ENCODE peak calls at places on chromosomes 1 and 21, in five cellular contexts. X is fibroblast of lung, M is ecto neural progenitor cell, Q is NCI-H1092 treated with DMSO at 0.1 percent for 48 hours, T is ovary. A is an unnamed sample.

GRCh38 chr1:17201201-17202021 is 3.5 kb upstream of the PADI1 start:
- DNase-seq in X (peak; percentile 27), Q (no peak), T (no peak), M (no peak), A (no peak)

GRCh38 chr1:77986810-77987209 is 7.9 kb upstream of the FUBP1 start:
- DNase-seq in T (no peak), Q (no peak), M (no peak), X (no peak), A (no peak)

GRCh38 chr1:89025928-89026327 is 3.3 kb upstream of the GBP3 start:
- DNase-seq in M (no peak), T (no peak), X (no peak), Q (no peak), A (no peak)

GRCh38 chr21:35252831-35253230 is 203.7 kb upstream of the RUNX1 start:
- DNase-seq in T (no peak), M (no peak), Q (no peak), X (peak; percentile 81), A (no peak)

GRCh38 chr1:211581521-211581920 is 2.6 kb upstream of the SLC30A1 start:
- DNase-seq in Q (no peak), T (no peak), X (peak; percentile 84), M (no peak), A (no peak)

GRCh38 chr1:231106347-231106746 is 55.5 kb upstream of the TRIM67 start:
- DNase-seq in Q (no peak), M (no peak), X (peak; percentile 90), T (no peak), A (peak; percentile 55)

GRCh38 chr1:206982216-206982615 is 12.0 kb upstream of the FCAMR start:
- DNase-seq in T (no peak), X (peak; percentile 13), Q (peak; percentile 64), M (peak; percentile 66), A (no peak)

GRCh38 chr1:30727796-30728195 is 4.4 kb upstream of the MATN1 start:
- DNase-seq in M (no peak), Q (no peak), X (peak; percentile 67), T (no peak), A (peak; percentile 18)

GRCh38 chr1:30345525-30346145 is 377.8 kb downstream of the MATN1 start:
- DNase-seq in T (no peak), M (peak; percentile 14), Q (peak; percentile 67), X (no peak), A (no peak)

GRCh38 chr1:150922519-150922975 is 3.6 kb upstream of the SETDB1 start:
- DNase-seq in T (peak; percentile 71), M (peak; percentile 62), X (peak; percentile 91), Q (peak; percentile 63), A (peak; percentile 67)

GRCh38 chr1:99659755-99660210 is 13.9 kb downstream of the PALMD start:
- DNase-seq in M (no peak), X (peak; percentile 45), T (no peak), Q (no peak), A (no peak)

GRCh38 chr1:28341591-28341990 is 12.8 kb downstream of the MED18 start:
- DNase-seq in Q (no peak), T (no peak), M (no peak), X (peak; percentile 58), A (no peak)

GRCh38 chr1:205983925-205984725 is 19.1 kb downstream of the RAB7B start:
- DNase-seq in X (peak; percentile 59), M (peak; percentile 72), Q (peak; percentile 30), T (peak; percentile 57), A (no peak)

GRCh38 chr1:228765543-228765942 is 30.3 kb downstream of the RHOU start:
- DNase-seq in T (no peak), X (no peak), Q (no peak), M (no peak), A (no peak)

GRCh38 chr1:8409107-8409506 is 91.2 kb downstream of the SLC45A1 start:
- DNase-seq in T (no peak), M (no peak), X (peak; percentile 69), Q (no peak), A (peak; percentile 53)

GRCh38 chr1:234212764-234213406 is 160.4 kb upstream of the COA6 start:
- DNase-seq in M (no peak), X (peak; percentile 55), T (no peak), Q (peak; percentile 76), A (peak; percentile 23)

GRCh38 chr1:2255420-2256369 is 27.6 kb downstream of the SKI start:
- DNase-seq in X (peak; percentile 73), Q (no peak), T (no peak), M (no peak), A (no peak)

GRCh38 chr21:44713130-44713529 is 1.8 kb upstream of the TSPEAR start:
- DNase-seq in Q (no peak), T (no peak), X (no peak), M (peak; percentile 32), A (no peak)

GRCh38 chr1:93638307-93638847 is 43.3 kb downstream of the BCAR3 start:
- DNase-seq in M (peak; percentile 12), X (peak; percentile 65), Q (no peak), T (no peak), A (no peak)

GRCh38 chr1:56513095-56513494 is 66.3 kb downstream of the PLPP3 start:
- DNase-seq in X (no peak), T (no peak), Q (no peak), M (no peak), A (no peak)

GRCh38 chr1:235908742-235909520 is 42.2 kb upstream of the LYST start:
- DNase-seq in X (peak; percentile 86), M (no peak), Q (no peak), T (no peak), A (peak; percentile 54)

GRCh38 chr21:14453339-14453738 is 70.4 kb upstream of the HSPA13 start:
- DNase-seq in T (no peak), Q (no peak), X (no peak), M (no peak), A (no peak)